ENCODE peak calls at places on chromosomes 12 and 14, in six cellular contexts. C is activated B cell treated with CpG ODN at 0.5 μM for 24 hours, R is spleen, M is breast epithelium, S is AG20443, H is amygdala. N is an unnamed sample.

GRCh38 chr14:70096866-70097265 is 91.9 kb downstream of the SLC8A3 start:
- DNase-seq in H (no peak), M (no peak), S (peak), C (no peak), R (no peak), N (no peak)

GRCh38 chr14:71346685-71347084 is 439.4 kb downstream of the PCNX1 start:
- DNase-seq in M (no peak), H (no peak), R (no peak), C (no peak), S (no peak), N (no peak)

GRCh38 chr12:107415066-107415465 is 270.5 kb upstream of the PWP1 start:
- DNase-seq in S (peak), H (no peak), C (no peak), M (no peak), R (no peak), N (no peak)

GRCh38 chr12:41663487-41664258 is 475.6 kb downstream of the PDZRN4 start:
- DNase-seq in S (peak), R (no peak), H (no peak), C (no peak), M (no peak), N (no peak)

GRCh38 chr12:48862691-48863090 is 3.0 kb downstream of the RND1 start:
- DNase-seq in S (no peak), R (no peak), C (no peak), H (no peak), M (no peak), N (no peak)

GRCh38 chr14:96176811-96177211 is 27.8 kb upstream of the BDKRB2 start:
- DNase-seq in S (peak), H (no peak), C (no peak), R (no peak), M (peak), N (no peak)

GRCh38 chr14:100849432-100849831 is 23.5 kb downstream of the MEG3 start:
- DNase-seq in M (no peak), C (no peak), H (no peak), R (no peak), S (peak), N (no peak)

GRCh38 chr12:87469295-87469694 is 559.9 kb downstream of the C12orf50 start:
- DNase-seq in M (no peak), H (no peak), S (no peak), R (no peak), C (no peak), N (no peak)

GRCh38 chr14:102711946-102712345 is 65.3 kb upstream of the TRAF3 start:
- DNase-seq in H (no peak), M (no peak), R (no peak), C (no peak), S (no peak), N (no peak)

GRCh38 chr12:77940566-77940965 is 109.9 kb downstream of the NAV3 start:
- DNase-seq in S (peak), R (no peak), M (no peak), C (no peak), H (no peak), N (no peak)

GRCh38 chr12:94832780-94833760 is 170.4 kb downstream of the NDUFA12 start:
- DNase-seq in S (no peak), H (no peak), C (no peak), R (no peak), M (no peak), N (no peak)

GRCh38 chr12:131759176-131759575 is 48.3 kb downstream of the SFSWAP start:
- DNase-seq in H (no peak), M (no peak), R (no peak), C (no peak), S (no peak), N (no peak)

GRCh38 chr12:26226119-26226518 is 30.7 kb downstream of the SSPN start:
- DNase-seq in M (no peak), H (no peak), R (no peak), C (no peak), S (no peak), N (no peak)

GRCh38 chr12:27756670-27757069 is 23.4 kb upstream of the KLHL42 start:
- DNase-seq in S (no peak), R (no peak), H (no peak), M (no peak), C (no peak), N (no peak)

GRCh38 chr14:90426663-90427062 is 29.8 kb downstream of the CALM1 start:
- DNase-seq in H (no peak), C (no peak), M (no peak), S (no peak), R (no peak), N (no peak)

GRCh38 chr12:72570601-72571000 is 298.4 kb downstream of the TRHDE start:
- DNase-seq in H (no peak), R (no peak), M (no peak), C (no peak), S (no peak), N (no peak)

GRCh38 chr12:27619308-27619707 is 76.9 kb upstream of the REP15 start:
- DNase-seq in S (peak), M (no peak), C (no peak), H (no peak), R (no peak), N (no peak)

GRCh38 chr12:97602315-97602714 is 139.7 kb downstream of the RMST start:
- DNase-seq in S (no peak), R (no peak), C (no peak), M (no peak), H (no peak), N (no peak)

GRCh38 chr12:41439134-41439533 is 251.0 kb downstream of the PDZRN4 start:
- DNase-seq in M (no peak), R (no peak), C (no peak), S (no peak), H (no peak), N (no peak)

GRCh38 chr14:101088395-101088667 is 184.8 kb upstream of the RTL1 start:
- DNase-seq in M (no peak), S (no peak), C (no peak), R (peak), H (no peak), N (no peak)

GRCh38 chr12:78865297-78865955 is 852 bp downstream of the SYT1 start:
- DNase-seq in M (no peak), R (no peak), C (no peak), H (no peak), S (no peak), N (no peak)

GRCh38 chr14:64946310-64947045 is 3.9 kb upstream of the GPX2 start:
- DNase-seq in S (no peak), H (no peak), C (no peak), M (no peak), R (no peak), N (no peak)

GRCh38 chr14:21026988-21027315 is 2.1 kb upstream of the NDRG2 start:
- DNase-seq in H (no peak), S (no peak), M (no peak), C (no peak), R (no peak), N (no peak)

GRCh38 chr14:58639842-58640484 is 2.2 kb downstream of the DACT1 start:
- DNase-seq in R (no peak), S (peak), H (no peak), M (no peak), C (no peak), N (no peak)

GRCh38 chr12:5557906-5558305 is 126.0 kb downstream of the NTF3 start:
- DNase-seq in S (no peak), C (no peak), M (no peak), H (no peak), R (no peak), N (no peak)

GRCh38 chr14:79842270-79842669 is 369.0 kb downstream of the DIO2 start:
- DNase-seq in H (no peak), C (no peak), M (no peak), R (no peak), S (peak), N (no peak)

GRCh38 chr14:90654831-90655276 is 161.4 kb downstream of the TTC7B start:
- DNase-seq in C (no peak), H (no peak), M (no peak), R (no peak), S (no peak), N (no peak)

GRCh38 chr12:79934309-79935020 is 432 bp downstream of the PPP1R12A start:
- DNase-seq in C (no peak), S (peak), R (peak), H (peak), M (peak), N (peak)

GRCh38 chr12:43066471-43066870 is 476.9 kb upstream of the PRICKLE1 start:
- DNase-seq in R (no peak), M (no peak), S (no peak), C (no peak), H (no peak), N (no peak)

GRCh38 chr14:50417853-50418252 is 21.2 kb upstream of the CDKL1 start:
- DNase-seq in R (no peak), H (no peak), S (peak), M (no peak), C (no peak), N (no peak)

GRCh38 chr12:95997276-95997675 is 1.1 kb upstream of the HAL start:
- DNase-seq in H (no peak), S (no peak), M (no peak), R (no peak), C (no peak), N (no peak)

GRCh38 chr14:97052001-97052400 is 254.8 kb downstream of the VRK1 start:
- DNase-seq in S (no peak), M (no peak), H (no peak), C (no peak), R (no peak), N (no peak)

GRCh38 chr12:57452937-57453509 is 2.1 kb upstream of the INHBE start:
- DNase-seq in C (peak), S (peak), R (peak), H (peak), M (peak), N (peak)

GRCh38 chr14:38098074-38098846 is 109.4 kb upstream of the SSTR1 start:
- DNase-seq in S (peak), C (no peak), M (no peak), R (no peak), H (no peak), N (no peak)

GRCh38 chr12:130137141-130138018 is 24.9 kb upstream of the FZD10 start:
- DNase-seq in S (no peak), H (no peak), R (no peak), M (no peak), C (no peak), N (no peak)

GRCh38 chr12:132771126-132771838 is 9.7 kb upstream of the ANKLE2 start:
- DNase-seq in H (no peak), S (no peak), C (peak), R (peak), M (no peak), N (no peak)

GRCh38 chr12:128387811-128388422 is 120.9 kb downstream of the TMEM132C start:
- DNase-seq in S (no peak), R (no peak), H (peak), M (no peak), C (no peak), N (no peak)

GRCh38 chr12:94134226-94134795 is 14.1 kb upstream of the PLXNC1 start:
- DNase-seq in C (no peak), H (no peak), M (no peak), R (no peak), S (peak), N (no peak)

GRCh38 chr14:20427231-20428009 is 8.5 kb downstream of the KLHL33 start:
- DNase-seq in R (no peak), M (no peak), C (no peak), S (peak), H (no peak), N (no peak)